ENCODE peak calls at places on chromosomes 13 and 19, in six cellular contexts. R, Y, E, S, L and M are unnamed samples.

GRCh38 chr13:71290963-71291937 is 575.8 kb downstream of the DACH1 start:
- DNase-seq in R (no peak), Y (no peak), E (peak), S (peak), L (no peak), M (peak)

GRCh38 chr19:44587863-44588752 is 25.3 kb upstream of the IGSF23 start:
- DNase-seq in R (peak), Y (no peak), E (no peak), S (peak), L (no peak), M (peak)

GRCh38 chr19:3580156-3580955 is 4.9 kb upstream of the GIPC3 start:
- DNase-seq in R (no peak), Y (no peak), E (no peak), S (peak), L (no peak), M (peak)

GRCh38 chr13:36736119-36736726 is 62.4 kb downstream of the SERTM1 start:
- DNase-seq in R (peak), Y (peak), E (peak), S (peak), L (peak), M (peak)

GRCh38 chr19:3358392-3358918 is 7.9 kb upstream of the NFIC start:
- DNase-seq in R (no peak), Y (no peak), E (peak), S (no peak), L (peak), M (no peak)

GRCh38 chr19:2426661-2427322 is 594 bp downstream of the TIMM13 start:
- DNase-seq in R (peak), Y (peak), E (no peak), S (peak), L (peak), M (peak)

GRCh38 chr13:75643693-75644092 is 7.6 kb downstream of the LMO7 start:
- DNase-seq in R (no peak), Y (no peak), E (no peak), S (no peak), L (no peak), M (no peak)

GRCh38 chr19:49374665-49375434 is 11.2 kb downstream of the DKKL1 start:
- DNase-seq in R (no peak), Y (no peak), E (no peak), S (no peak), L (no peak), M (no peak)

DNA sequence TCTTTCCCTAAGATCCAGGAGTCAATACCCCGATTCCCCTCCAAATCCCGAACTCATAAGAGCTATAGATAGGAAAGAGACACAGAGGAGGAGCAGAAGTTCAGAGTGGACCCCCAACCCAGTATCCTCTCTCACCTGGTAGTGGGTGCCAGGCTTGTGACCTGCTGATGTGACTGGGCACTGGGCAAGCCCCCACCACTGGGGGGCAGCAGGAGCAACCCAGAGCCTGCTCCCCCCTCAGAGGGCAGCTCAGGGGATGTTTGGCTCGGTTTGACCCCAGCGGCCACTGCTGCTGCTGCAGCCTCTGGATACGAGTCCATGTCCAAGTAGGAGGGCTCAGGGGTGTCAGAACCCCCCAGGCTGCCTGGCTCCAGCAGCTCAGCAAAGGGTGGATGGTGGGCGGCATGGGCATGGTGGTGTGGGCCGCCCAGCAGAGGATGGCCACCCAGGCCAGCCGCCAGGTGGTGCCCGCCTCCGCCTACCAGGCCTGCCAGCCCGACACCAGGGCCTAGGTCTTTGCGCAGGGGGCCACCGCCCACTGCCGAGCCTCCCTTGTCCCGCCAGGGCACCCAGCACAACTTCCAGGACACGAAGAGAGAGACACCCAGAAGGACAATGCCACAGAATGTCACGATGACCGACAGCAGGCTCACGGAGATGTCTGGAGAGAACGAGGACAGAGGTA is 7.4 kb downstream of the SYT3 start:
- DNase-seq in R (no peak), Y (no peak), E (no peak), S (no peak), L (no peak), M (no peak)
- TF ChIP-seq CTCF in R (no peak), Y (peak), E (no peak), S (no peak), L (peak), M (no peak)

GRCh38 chr19:55554749-55555152 is 9.4 kb upstream of the SBK3 start:
- DNase-seq in R (no peak), Y (no peak), E (no peak), S (no peak), L (peak), M (no peak)

GRCh38 chr19:55552620-55553019 is 7.3 kb upstream of the SBK3 start:
- DNase-seq in R (no peak), Y (no peak), E (no peak), S (peak), L (no peak), M (peak)

GRCh38 chr19:55552206-55552605 is 6.9 kb upstream of the SBK3 start:
- DNase-seq in R (no peak), Y (no peak), E (no peak), S (no peak), L (no peak), M (no peak)

GRCh38 chr19:55554302-55554701 is 9.0 kb upstream of the SBK3 start:
- DNase-seq in R (no peak), Y (no peak), E (no peak), S (no peak), L (no peak), M (no peak)

GRCh38 chr19:55553217-55554182 is 8.2 kb upstream of the SBK3 start:
- DNase-seq in R (no peak), Y (no peak), E (no peak), S (no peak), L (no peak), M (no peak)
- TF ChIP-seq CTCF in R (no peak), Y (no peak), E (no peak), S (no peak), L (no peak), M (no peak)

DNA sequence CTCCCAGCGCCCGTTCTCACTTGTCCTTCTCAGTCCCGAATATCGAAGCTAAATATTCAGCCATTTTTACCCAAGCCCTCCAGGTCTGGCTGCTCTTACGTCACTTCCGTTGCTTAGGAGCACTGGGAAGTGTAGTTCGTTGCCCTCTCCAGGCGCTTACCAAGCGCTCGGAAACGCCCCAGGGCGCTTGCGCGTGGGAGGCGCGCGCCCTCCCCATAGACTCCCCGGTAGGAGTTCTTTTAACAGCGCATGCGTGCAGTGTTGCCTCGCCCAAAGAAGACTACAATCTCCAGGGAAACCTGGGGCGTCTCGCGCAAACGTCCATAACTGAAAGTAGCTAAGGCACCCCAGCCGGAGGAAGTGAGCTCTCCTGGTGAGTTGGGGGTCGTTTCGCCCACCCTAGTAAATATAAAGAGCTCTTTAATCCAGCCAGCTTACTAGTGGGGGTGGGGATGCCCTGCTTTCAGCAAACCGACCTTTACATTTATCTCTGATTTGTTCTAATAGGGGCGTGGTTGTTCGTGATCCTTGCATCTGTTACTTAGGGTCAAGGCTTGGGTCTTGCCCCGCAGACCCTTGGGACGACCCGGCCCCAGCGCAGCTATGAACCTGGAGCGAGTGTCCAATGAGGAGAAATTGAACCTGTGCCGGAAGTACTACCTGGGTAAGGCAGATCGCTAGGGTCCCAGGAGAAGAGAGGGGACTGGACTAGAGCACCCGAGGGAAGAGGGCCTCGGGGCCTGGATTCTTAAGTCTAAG is at the start of the genes PSENEN and U2AF1L4:
- DNase-seq in R (peak), Y (peak), E (peak), S (peak), L (peak), M (peak)
- TF ChIP-seq CTCF in R (no peak), Y (no peak), E (no peak), S (no peak), L (no peak), M (no peak)

GRCh38 chr13:33448889-33449288 is 163.3 kb upstream of the STARD13 start:
- DNase-seq in R (no peak), Y (no peak), E (no peak), S (no peak), L (no peak), M (no peak)
- TF ChIP-seq CTCF in R (no peak), Y (no peak), E (no peak), S (no peak), L (no peak), M (no peak)

GRCh38 chr19:46372901-46373572 is 26.1 kb downstream of the PPP5C start:
- DNase-seq in R (peak), Y (peak), E (no peak), S (peak), L (peak), M (peak)

GRCh38 chr19:46374526-46375475 is 27.9 kb downstream of the PPP5C start:
- DNase-seq in R (no peak), Y (no peak), E (no peak), S (no peak), L (no peak), M (no peak)

GRCh38 chr19:46376241-46377153 is 29.6 kb downstream of the PPP5C start:
- DNase-seq in R (no peak), Y (no peak), E (no peak), S (no peak), L (no peak), M (no peak)

GRCh38 chr19:46371371-46371901 is 24.5 kb downstream of the PPP5C start:
- DNase-seq in R (no peak), Y (no peak), E (no peak), S (peak), L (no peak), M (no peak)

GRCh38 chr19:46373573-46374359 is 26.9 kb downstream of the PPP5C start:
- DNase-seq in R (peak), Y (peak), E (no peak), S (peak), L (peak), M (peak)
- TF ChIP-seq CTCF in R (peak), Y (peak), E (no peak), S (no peak), L (no peak), M (no peak)

DNA sequence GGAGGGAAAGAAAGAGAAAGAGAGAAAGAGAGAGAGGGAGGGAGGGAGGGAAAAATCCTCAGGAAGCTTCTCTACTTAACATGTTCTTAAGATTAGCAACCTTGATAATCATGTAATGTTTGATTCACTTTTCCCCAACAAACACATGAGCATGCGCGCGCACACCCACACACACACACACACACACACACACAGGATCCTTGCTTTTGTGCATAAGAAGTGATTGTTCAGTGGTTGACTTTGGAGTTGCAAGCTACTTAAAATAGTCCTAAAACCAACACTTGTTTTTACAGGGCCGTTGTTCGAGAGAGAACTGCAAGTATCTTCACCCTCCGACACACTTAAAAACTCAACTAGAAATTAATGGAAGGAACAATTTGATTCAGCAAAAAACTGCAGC is 100.0 kb upstream of the RAP2A start:
- DNase-seq in R (no peak), Y (no peak), E (no peak), S (no peak), L (no peak), M (no peak)
- TF ChIP-seq CTCF in R (no peak), Y (no peak), E (no peak), S (no peak), L (no peak), M (no peak)